ENCODE peak calls at places on chromosomes 13 and 19, in ten cellular contexts. One of them, this sample, is unnamed.

GRCh38 chr19:22261596-22261995 is 24.6 kb upstream of the ZNF729 start:
- DNase-seq in effector CD4-positive, alpha-beta T cell: no peak
- DNase-seq in naive thymus-derived CD4-positive, alpha-beta T cell: no peak
- DNase-seq in caudate nucleus: no peak
- DNase-seq in NCI-H774: no peak
- DNase-seq in GDM1: no peak
- DNase-seq in HS-5: no peak
- DNase-seq in endothelial cell: no peak
- DNase-seq in tibial artery: no peak
- DNase-seq in occipital lobe: no peak
- DNase-seq in this sample: no peak

GRCh38 chr13:27309967-27310598 is 39.5 kb downstream of the RASL11A start:
- DNase-seq in caudate nucleus: no peak
- DNase-seq in naive thymus-derived CD4-positive, alpha-beta T cell: no peak
- DNase-seq in tibial artery: no peak
- DNase-seq in HS-5: peak
- DNase-seq in NCI-H774: no peak
- DNase-seq in endothelial cell: no peak
- DNase-seq in occipital lobe: no peak
- DNase-seq in GDM1: no peak
- DNase-seq in effector CD4-positive, alpha-beta T cell: no peak
- DNase-seq in this sample: no peak

GRCh38 chr19:7679017-7679720 is 1.5 kb upstream of the TRAPPC5 start:
- DNase-seq in endothelial cell: no peak
- DNase-seq in effector CD4-positive, alpha-beta T cell: peak
- DNase-seq in HS-5: no peak
- DNase-seq in GDM1: no peak
- DNase-seq in naive thymus-derived CD4-positive, alpha-beta T cell: peak
- DNase-seq in NCI-H774: no peak
- DNase-seq in occipital lobe: no peak
- DNase-seq in caudate nucleus: peak
- DNase-seq in tibial artery: no peak
- DNase-seq in this sample: no peak

GRCh38 chr19:4624733-4625362 is 14.5 kb upstream of the TNFAIP8L1 start:
- DNase-seq in NCI-H774: no peak
- DNase-seq in occipital lobe: no peak
- DNase-seq in caudate nucleus: no peak
- DNase-seq in endothelial cell: no peak
- DNase-seq in GDM1: peak
- DNase-seq in tibial artery: no peak
- DNase-seq in naive thymus-derived CD4-positive, alpha-beta T cell: no peak
- DNase-seq in HS-5: no peak
- DNase-seq in effector CD4-positive, alpha-beta T cell: no peak
- DNase-seq in this sample: no peak

GRCh38 chr13:77810891-77811290 is 107.7 kb downstream of the EDNRB start:
- DNase-seq in effector CD4-positive, alpha-beta T cell: no peak
- DNase-seq in tibial artery: no peak
- DNase-seq in HS-5: no peak
- DNase-seq in caudate nucleus: no peak
- DNase-seq in occipital lobe: no peak
- DNase-seq in NCI-H774: no peak
- DNase-seq in endothelial cell: no peak
- DNase-seq in GDM1: no peak
- DNase-seq in naive thymus-derived CD4-positive, alpha-beta T cell: no peak
- DNase-seq in this sample: no peak

GRCh38 chr19:45139286-45140143 is 21.3 kb downstream of the NKPD1 start:
- DNase-seq in occipital lobe: no peak
- DNase-seq in naive thymus-derived CD4-positive, alpha-beta T cell: no peak
- DNase-seq in effector CD4-positive, alpha-beta T cell: no peak
- DNase-seq in HS-5: no peak
- DNase-seq in tibial artery: no peak
- DNase-seq in GDM1: no peak
- DNase-seq in NCI-H774: no peak
- DNase-seq in caudate nucleus: no peak
- DNase-seq in endothelial cell: no peak
- DNase-seq in this sample: no peak

GRCh38 chr13:34941835-34942731 is at the start of gene NBEA:
- DNase-seq in occipital lobe: peak
- DNase-seq in naive thymus-derived CD4-positive, alpha-beta T cell: peak
- DNase-seq in HS-5: no peak
- DNase-seq in effector CD4-positive, alpha-beta T cell: peak
- DNase-seq in endothelial cell: peak
- DNase-seq in tibial artery: peak
- DNase-seq in caudate nucleus: peak
- DNase-seq in GDM1: peak
- DNase-seq in NCI-H774: peak
- DNase-seq in this sample: peak

GRCh38 chr13:29817604-29818378 is 32.6 kb downstream of the UBL3 start:
- DNase-seq in NCI-H774: no peak
- DNase-seq in effector CD4-positive, alpha-beta T cell: no peak
- DNase-seq in GDM1: peak
- DNase-seq in naive thymus-derived CD4-positive, alpha-beta T cell: no peak
- DNase-seq in occipital lobe: no peak
- DNase-seq in endothelial cell: no peak
- DNase-seq in caudate nucleus: no peak
- DNase-seq in tibial artery: no peak
- DNase-seq in HS-5: no peak
- DNase-seq in this sample: no peak

GRCh38 chr13:111853766-111854165 is 213.2 kb upstream of the SOX1 start:
- DNase-seq in naive thymus-derived CD4-positive, alpha-beta T cell: no peak
- DNase-seq in effector CD4-positive, alpha-beta T cell: no peak
- DNase-seq in occipital lobe: no peak
- DNase-seq in HS-5: no peak
- DNase-seq in caudate nucleus: no peak
- DNase-seq in tibial artery: peak
- DNase-seq in endothelial cell: no peak
- DNase-seq in GDM1: no peak
- DNase-seq in NCI-H774: peak
- DNase-seq in this sample: no peak

GRCh38 chr19:17205237-17206140 is 9.7 kb upstream of the USE1 start:
- DNase-seq in endothelial cell: peak
- DNase-seq in HS-5: no peak
- DNase-seq in GDM1: peak
- DNase-seq in caudate nucleus: peak
- DNase-seq in NCI-H774: no peak
- DNase-seq in naive thymus-derived CD4-positive, alpha-beta T cell: peak
- DNase-seq in occipital lobe: peak
- DNase-seq in effector CD4-positive, alpha-beta T cell: peak
- DNase-seq in tibial artery: no peak
- DNase-seq in this sample: no peak

GRCh38 chr19:362154-362553 is 17.6 kb upstream of the MIER2 start:
- DNase-seq in caudate nucleus: no peak
- DNase-seq in naive thymus-derived CD4-positive, alpha-beta T cell: no peak
- DNase-seq in tibial artery: no peak
- DNase-seq in effector CD4-positive, alpha-beta T cell: no peak
- DNase-seq in endothelial cell: no peak
- DNase-seq in NCI-H774: no peak
- DNase-seq in HS-5: no peak
- DNase-seq in occipital lobe: no peak
- DNase-seq in GDM1: no peak
- DNase-seq in this sample: no peak

GRCh38 chr19:50549059-50549926 is 18.9 kb downstream of the LRRC4B start:
- DNase-seq in endothelial cell: no peak
- DNase-seq in NCI-H774: no peak
- DNase-seq in naive thymus-derived CD4-positive, alpha-beta T cell: no peak
- DNase-seq in caudate nucleus: peak
- DNase-seq in GDM1: no peak
- DNase-seq in occipital lobe: no peak
- DNase-seq in tibial artery: no peak
- DNase-seq in effector CD4-positive, alpha-beta T cell: no peak
- DNase-seq in HS-5: no peak
- DNase-seq in this sample: no peak

GRCh38 chr19:5037936-5038335 is 69.0 kb downstream of the KDM4B start:
- DNase-seq in endothelial cell: no peak
- DNase-seq in naive thymus-derived CD4-positive, alpha-beta T cell: no peak
- DNase-seq in occipital lobe: no peak
- DNase-seq in NCI-H774: no peak
- DNase-seq in caudate nucleus: no peak
- DNase-seq in effector CD4-positive, alpha-beta T cell: no peak
- DNase-seq in tibial artery: no peak
- DNase-seq in GDM1: no peak
- DNase-seq in HS-5: no peak
- DNase-seq in this sample: no peak

GRCh38 chr19:8306235-8307054 is 1.7 kb downstream of the CD320 start:
- DNase-seq in HS-5: no peak
- DNase-seq in effector CD4-positive, alpha-beta T cell: no peak
- DNase-seq in tibial artery: peak
- DNase-seq in naive thymus-derived CD4-positive, alpha-beta T cell: no peak
- DNase-seq in caudate nucleus: no peak
- DNase-seq in occipital lobe: no peak
- DNase-seq in GDM1: no peak
- DNase-seq in NCI-H774: no peak
- DNase-seq in endothelial cell: peak
- DNase-seq in this sample: no peak

GRCh38 chr13:80109313-80109712 is 231.6 kb downstream of the SPRY2 start:
- DNase-seq in GDM1: no peak
- DNase-seq in tibial artery: no peak
- DNase-seq in endothelial cell: no peak
- DNase-seq in caudate nucleus: no peak
- DNase-seq in occipital lobe: no peak
- DNase-seq in HS-5: no peak
- DNase-seq in NCI-H774: no peak
- DNase-seq in effector CD4-positive, alpha-beta T cell: no peak
- DNase-seq in naive thymus-derived CD4-positive, alpha-beta T cell: no peak
- DNase-seq in this sample: no peak

GRCh38 chr19:14517840-14518505 is at the start of gene DNAJB1:
- DNase-seq in tibial artery: peak
- DNase-seq in NCI-H774: peak
- DNase-seq in occipital lobe: peak
- DNase-seq in caudate nucleus: peak
- DNase-seq in effector CD4-positive, alpha-beta T cell: peak
- DNase-seq in GDM1: peak
- DNase-seq in naive thymus-derived CD4-positive, alpha-beta T cell: no peak
- DNase-seq in HS-5: no peak
- DNase-seq in endothelial cell: peak
- DNase-seq in this sample: peak

GRCh38 chr13:51235756-51236564 is 13.8 kb downstream of the FAM124A start:
- DNase-seq in effector CD4-positive, alpha-beta T cell: no peak
- DNase-seq in NCI-H774: no peak
- DNase-seq in tibial artery: no peak
- DNase-seq in caudate nucleus: no peak
- DNase-seq in naive thymus-derived CD4-positive, alpha-beta T cell: no peak
- DNase-seq in HS-5: no peak
- DNase-seq in endothelial cell: no peak
- DNase-seq in occipital lobe: no peak
- DNase-seq in GDM1: no peak
- DNase-seq in this sample: no peak

GRCh38 chr13:98576215-98576945 is 527 bp downstream of the STK24 start:
- DNase-seq in HS-5: no peak
- DNase-seq in occipital lobe: no peak
- DNase-seq in effector CD4-positive, alpha-beta T cell: peak
- DNase-seq in GDM1: no peak
- DNase-seq in NCI-H774: peak
- DNase-seq in caudate nucleus: peak
- DNase-seq in endothelial cell: peak
- DNase-seq in naive thymus-derived CD4-positive, alpha-beta T cell: peak
- DNase-seq in tibial artery: peak
- DNase-seq in this sample: peak

GRCh38 chr19:4976412-4977298 is 7.7 kb downstream of the KDM4B start:
- DNase-seq in endothelial cell: peak
- DNase-seq in effector CD4-positive, alpha-beta T cell: no peak
- DNase-seq in HS-5: no peak
- DNase-seq in tibial artery: peak
- DNase-seq in caudate nucleus: peak
- DNase-seq in naive thymus-derived CD4-positive, alpha-beta T cell: no peak
- DNase-seq in GDM1: peak
- DNase-seq in occipital lobe: no peak
- DNase-seq in NCI-H774: no peak
- DNase-seq in this sample: peak

GRCh38 chr13:99419591-99420243 is 81.6 kb upstream of the TM9SF2 start:
- DNase-seq in effector CD4-positive, alpha-beta T cell: no peak
- DNase-seq in HS-5: no peak
- DNase-seq in endothelial cell: no peak
- DNase-seq in occipital lobe: no peak
- DNase-seq in tibial artery: no peak
- DNase-seq in naive thymus-derived CD4-positive, alpha-beta T cell: no peak
- DNase-seq in GDM1: no peak
- DNase-seq in NCI-H774: no peak
- DNase-seq in caudate nucleus: no peak
- DNase-seq in this sample: no peak

GRCh38 chr19:46786236-46787039 is 2.0 kb downstream of the SLC1A5 start:
- DNase-seq in endothelial cell: peak
- DNase-seq in HS-5: peak
- DNase-seq in effector CD4-positive, alpha-beta T cell: peak
- DNase-seq in tibial artery: peak
- DNase-seq in naive thymus-derived CD4-positive, alpha-beta T cell: peak
- DNase-seq in NCI-H774: no peak
- DNase-seq in GDM1: peak
- DNase-seq in occipital lobe: no peak
- DNase-seq in caudate nucleus: peak
- DNase-seq in this sample: peak

This sample was measured in coronary artery.